ENCODE peak calls at places on chromosomes 11 and 22, in four cellular contexts. C is H9, S is mesendoderm, D is H1. K is an unnamed sample.

GRCh38 chr11:83720675-83721074 is 434.5 kb upstream of the CCDC90B start:
- DNase-seq in C (no peak), S (peak), D (no peak), K (no peak)

GRCh38 chr11:117217141-117217609 is 14.7 kb downstream of the PCSK7 start:
- DNase-seq in C (no peak), S (peak), D (no peak), K (peak)

GRCh38 chr11:100639140-100639539 is 47.9 kb upstream of the ARHGAP42 start:
- DNase-seq in C (no peak), S (no peak), D (no peak), K (peak)

GRCh38 chr22:46539169-46539568 is 1.7 kb upstream of the CELSR1 start:
- DNase-seq in C (no peak), S (no peak), D (no peak), K (no peak)

GRCh38 chr11:56905442-56905841 is 83.3 kb upstream of the OR5AK2 start:
- DNase-seq in C (no peak), S (no peak), D (no peak), K (no peak)

GRCh38 chr22:26492220-26492619 is 8.5 kb downstream of the SRRD start:
- DNase-seq in C (no peak), S (no peak), D (no peak), K (no peak)

GRCh38 chr11:114098927-114099326 is 39.4 kb downstream of the ZBTB16 start:
- DNase-seq in C (no peak), S (no peak), D (no peak), K (no peak)

GRCh38 chr22:27060188-27060587 is 402.8 kb downstream of the MIAT start:
- DNase-seq in C (no peak), S (no peak), D (no peak), K (no peak)

GRCh38 chr11:69440876-69441275 is 40.6 kb upstream of the LINC01488 start:
- DNase-seq in C (no peak), S (no peak), D (no peak), K (no peak)

GRCh38 chr22:36998620-36999351 is 20.5 kb downstream of the TST start:
- DNase-seq in C (peak), S (peak), D (no peak), K (peak)

GRCh38 chr11:78318321-78318720 is 99.3 kb downstream of the GAB2 start:
- DNase-seq in C (no peak), S (no peak), D (no peak), K (no peak)

GRCh38 chr22:36160499-36160942 is at the start of gene APOL3:
- DNase-seq in C (no peak), S (no peak), D (no peak), K (peak)

GRCh38 chr11:60989108-60989650 is 17.7 kb downstream of the CD6 start:
- DNase-seq in C (no peak), S (no peak), D (no peak), K (no peak)

GRCh38 chr11:1772270-1773130 is 8.8 kb upstream of the CTSD start:
- DNase-seq in C (peak), S (peak), D (no peak), K (peak)

GRCh38 chr11:2577071-2578005 is 122.5 kb downstream of the KCNQ1OT1 start:
- DNase-seq in C (peak), S (no peak), D (no peak), K (no peak)

GRCh38 chr22:20602589-20603164 is 95.3 kb downstream of the MED15 start:
- DNase-seq in C (peak), S (no peak), D (no peak), K (no peak)

GRCh38 chr11:75667831-75668507 is 869 bp downstream of the MAP6 start:
- DNase-seq in C (peak), S (peak), D (no peak), K (peak)

GRCh38 chr11:93498099-93499040 is 44.8 kb downstream of the SMCO4 start:
- DNase-seq in C (peak), S (peak), D (peak), K (peak)

GRCh38 chr22:29842740-29843139 is 4.7 kb upstream of the ASCC2 start:
- DNase-seq in C (no peak), S (peak), D (no peak), K (peak)

GRCh38 chr11:2930705-2931415 is 1.6 kb upstream of the PHLDA2 start:
- DNase-seq in C (peak), S (peak), D (peak), K (peak)

GRCh38 chr11:116601734-116602636 is 170.8 kb downstream of the BUD13 start:
- DNase-seq in C (peak), S (peak), D (no peak), K (peak)

GRCh38 chr22:17086301-17086700 is 1.5 kb downstream of the IL17RA start:
- DNase-seq in C (no peak), S (no peak), D (no peak), K (no peak)

GRCh38 chr11:118895093-118896039 is 11.7 kb downstream of the CXCR5 start:
- DNase-seq in C (no peak), S (no peak), D (no peak), K (no peak)

GRCh38 chr22:50089231-50090140 is at the start of gene MOV10L1:
- DNase-seq in C (peak), S (no peak), D (no peak), K (no peak)

GRCh38 chr22:30392661-30393321 is 4.0 kb upstream of the SEC14L2 start:
- DNase-seq in C (no peak), S (peak), D (no peak), K (no peak)

GRCh38 chr11:57233702-57234101 is 3.3 kb downstream of the APLNR start:
- DNase-seq in C (no peak), S (no peak), D (no peak), K (no peak)

GRCh38 chr11:2139118-2139490 is at the start of gene IGF2:
- DNase-seq in C (no peak), S (no peak), D (no peak), K (no peak)

GRCh38 chr11:134676516-134677287 is 264.7 kb upstream of the B3GAT1 start:
- DNase-seq in C (no peak), S (no peak), D (no peak), K (no peak)

GRCh38 chr11:3375552-3375951 is 3.4 kb downstream of the ZNF195 start:
- DNase-seq in C (no peak), S (no peak), D (no peak), K (no peak)

GRCh38 chr11:91800208-91800914 is 424.3 kb upstream of the FAT3 start:
- DNase-seq in C (no peak), S (no peak), D (no peak), K (no peak)
- H3K56ac ChIP-seq in C (no peak), S (peak), D (no peak), K (no peak)

GRCh38 chr11:125348141-125348651 is 147.9 kb downstream of the FEZ1 start:
- DNase-seq in C (no peak), S (no peak), D (no peak), K (no peak)
- H3K56ac ChIP-seq in C (no peak), S (peak), D (no peak), K (no peak)

GRCh38 chr11:21465203-21465602 is 727.7 kb upstream of the ANO5 start:
- DNase-seq in C (no peak), S (no peak), D (no peak), K (no peak)
- H3K56ac ChIP-seq in C (no peak), S (no peak), D (no peak), K (no peak)

GRCh38 chr11:23569134-23569533 is 708.9 kb upstream of the CCDC179 start:
- DNase-seq in C (no peak), S (no peak), D (no peak), K (no peak)

GRCh38 chr11:23564370-23564769 is 704.1 kb upstream of the CCDC179 start:
- DNase-seq in C (no peak), S (peak), D (no peak), K (no peak)

GRCh38 chr11:23569547-23569946 is 709.3 kb upstream of the CCDC179 start:
- DNase-seq in C (no peak), S (no peak), D (no peak), K (no peak)

DNA sequence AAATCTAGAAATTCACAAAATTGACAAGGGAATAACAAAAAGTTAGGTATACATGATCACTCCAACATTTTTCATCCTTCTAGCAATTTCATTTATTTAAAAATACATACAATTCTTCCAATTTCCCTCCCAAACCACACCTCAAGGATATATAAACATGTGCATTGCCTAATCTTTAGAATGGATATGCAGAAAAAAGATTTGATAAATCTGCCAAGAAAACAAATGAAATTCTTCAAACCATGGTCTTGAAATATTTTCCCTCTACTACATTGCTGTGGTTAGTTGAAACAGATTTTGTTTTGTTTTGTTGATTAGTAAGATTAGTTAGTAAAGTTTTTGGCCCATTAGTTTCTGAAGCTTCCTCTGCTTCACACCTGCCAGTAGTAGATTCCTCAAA is 703.3 kb upstream of the CCDC179 start:
- DNase-seq in C (no peak), S (no peak), D (no peak), K (no peak)
- H3K56ac ChIP-seq in C (no peak), S (no peak), D (no peak), K (no peak)

DNA sequence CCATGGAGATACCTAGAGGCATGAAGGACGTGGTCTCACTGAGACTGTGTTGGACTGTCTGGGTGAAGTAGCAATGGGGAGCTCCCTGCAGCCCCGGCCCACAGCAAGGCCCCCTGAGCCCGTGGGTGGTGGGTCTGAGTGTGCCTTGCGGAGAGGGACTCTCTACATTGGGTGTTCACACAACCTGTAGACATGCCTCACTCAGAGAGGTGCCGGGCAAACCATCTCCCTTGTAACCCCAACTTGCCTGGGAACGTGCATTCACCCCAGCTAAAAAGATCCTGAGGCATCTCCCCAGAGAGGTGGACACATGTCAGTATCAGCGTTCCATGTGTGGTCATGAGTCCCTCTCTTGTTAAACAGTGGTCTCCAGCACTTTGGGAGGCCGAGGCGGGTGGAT is 2.1 kb downstream of the VPREB1 start:
- DNase-seq in C (no peak), S (no peak), D (no peak), K (no peak)
- H3K56ac ChIP-seq in C (no peak), S (no peak), D (no peak), K (no peak)

GRCh38 chr11:64490562-64491216 is 100.3 kb upstream of the SLC22A12 start:
- DNase-seq in C (no peak), S (no peak), D (no peak), K (no peak)

GRCh38 chr11:64484308-64485061 is 106.5 kb upstream of the SLC22A12 start:
- DNase-seq in C (no peak), S (peak), D (no peak), K (no peak)

GRCh38 chr11:64482588-64482987 is 108.4 kb upstream of the SLC22A12 start:
- DNase-seq in C (no peak), S (no peak), D (no peak), K (no peak)

GRCh38 chr11:64489831-64490441 is 101.1 kb upstream of the SLC22A12 start:
- DNase-seq in C (peak), S (peak), D (peak), K (peak)

DNA sequence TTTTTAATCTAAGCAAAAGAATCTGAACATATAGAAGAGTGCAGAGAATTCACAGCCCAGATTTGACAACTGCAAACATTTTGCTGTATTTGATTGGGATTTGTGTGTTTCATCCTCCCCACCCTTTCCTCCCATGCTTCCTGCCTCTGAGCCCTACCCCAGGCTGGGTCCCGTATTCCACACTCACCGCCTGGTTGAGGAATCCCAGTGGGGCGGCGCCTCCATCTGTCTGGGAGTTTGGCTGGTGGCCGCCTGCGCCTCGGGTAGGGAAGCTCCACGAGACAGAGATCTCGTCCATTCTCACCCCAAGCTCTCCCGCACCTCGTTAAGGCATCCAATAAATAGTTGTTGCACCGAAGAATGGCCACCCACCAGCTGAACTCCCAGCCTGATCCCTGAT is 105.9 kb upstream of the SLC22A12 start:
- DNase-seq in C (no peak), S (no peak), D (no peak), K (no peak)
- H3K56ac ChIP-seq in C (no peak), S (no peak), D (no peak), K (no peak)

GRCh38 chr11:58577441-58578135 is 1.3 kb upstream of the ZFP91 start:
- DNase-seq in C (no peak), S (no peak), D (no peak), K (peak)

GRCh38 chr11:58576792-58577440 is 1.3 kb upstream of the LPXN start:
- DNase-seq in C (no peak), S (peak), D (no peak), K (peak)

GRCh38 chr11:58575377-58576020 is at the start of gene LPXN:
- DNase-seq in C (no peak), S (no peak), D (no peak), K (peak)

GRCh38 chr11:58573451-58574104 is 2.1 kb downstream of the LPXN start:
- DNase-seq in C (no peak), S (no peak), D (no peak), K (peak)

DNA sequence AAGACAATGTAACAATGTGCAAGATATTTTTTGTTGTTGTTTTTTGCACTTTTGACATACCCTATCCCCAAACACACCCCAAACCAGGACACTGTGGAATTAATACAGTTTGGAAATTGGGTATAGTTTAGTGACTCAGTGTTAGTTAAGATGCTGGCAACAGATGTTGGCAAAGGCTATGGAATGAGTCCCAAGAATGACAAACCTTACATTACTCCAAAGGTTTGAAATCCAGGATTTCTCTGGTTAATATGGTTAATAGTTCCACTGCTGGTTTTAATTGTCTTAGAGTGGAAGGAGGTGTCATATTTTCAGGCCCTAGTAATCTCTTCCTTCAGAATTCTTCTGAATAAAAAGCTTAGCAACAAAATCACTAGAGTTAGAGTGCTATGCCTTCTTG is 805 bp downstream of the LPXN start:
- DNase-seq in C (no peak), S (no peak), D (no peak), K (peak)
- H3K56ac ChIP-seq in C (no peak), S (no peak), D (no peak), K (no peak)